ENCODE peak calls at places on chromosomes 3 and 15, in five cellular contexts. B is activated naive CD8-positive, alpha-beta T cell treated with anti-CD3 and anti-CD28 coated beads, Interleukin-2, amount 50 U/mL, for 24 hours; L is stimulated activated CD4-positive, alpha-beta T cell treated with anti-CD3 and anti-CD28 coated beads, Interleukin-4, amount 100 ng/mL, for 48 hours; U is HTR-8/SVneo; N is naive B cell. H is an unnamed sample.

GRCh38 chr3:184428561-184429175 is 48.8 kb downstream of the CHRD start:
- DNase-seq in B (no peak), L (no peak), U (no peak), N (no peak), H (no peak)

GRCh38 chr15:77030042-77030927 is 35.4 kb downstream of the PSTPIP1 start:
- DNase-seq in B (peak; percentile 0), L (no peak), U (no peak), N (no peak), H (peak; percentile 67)

GRCh38 chr15:35289029-35289617 is 204.0 kb upstream of the NANOGP8 start:
- DNase-seq in B (no peak), L (no peak), U (peak; percentile 38), N (no peak), H (peak; percentile 69)

GRCh38 chr3:73442886-73443285 is 181.9 kb downstream of the PDZRN3 start:
- DNase-seq in B (no peak), L (no peak), U (no peak), N (no peak), H (no peak)

GRCh38 chr3:71393093-71393492 is 190.4 kb downstream of the FOXP1 start:
- DNase-seq in B (no peak), L (no peak), U (no peak), N (no peak), H (no peak)

GRCh38 chr15:89041507-89041906 is 46.7 kb upstream of the ABHD2 start:
- DNase-seq in B (no peak), L (no peak), U (no peak), N (no peak), H (no peak)

GRCh38 chr3:108897883-108898282 is 55.8 kb downstream of the GUCA1C start:
- DNase-seq in B (no peak), L (no peak), U (no peak), N (no peak), H (no peak)

GRCh38 chr3:79414821-79415220 is 353.0 kb downstream of the ROBO1 start:
- DNase-seq in B (no peak), L (no peak), U (no peak), N (no peak), H (no peak)

GRCh38 chr3:122727766-122728165 is 47.1 kb downstream of the PARP14 start:
- DNase-seq in B (no peak), L (no peak), U (no peak), N (no peak), H (no peak)

GRCh38 chr15:74433592-74434259 is at the start of gene SEMA7A:
- DNase-seq in B (peak; percentile 87), L (peak; percentile 70), U (peak; percentile 90), N (peak; percentile 84), H (peak; percentile 76)

GRCh38 chr15:63349621-63350020 is 32.0 kb downstream of the CA12 start:
- DNase-seq in B (no peak), L (no peak), U (no peak), N (no peak), H (no peak)

GRCh38 chr3:121642601-121643314 is 17.9 kb downstream of the HCLS1 start:
- DNase-seq in B (no peak), L (no peak), U (no peak), N (no peak), H (no peak)

GRCh38 chr15:101540480-101541239 is 51.2 kb upstream of the PCSK6 start:
- DNase-seq in B (no peak), L (no peak), U (peak; percentile 30), N (no peak), H (no peak)

GRCh38 chr15:66424963-66425612 is 38.4 kb downstream of the MAP2K1 start:
- DNase-seq in B (no peak), L (no peak), U (no peak), N (no peak), H (no peak)